ENCODE peak calls at places on chromosome 13, in five cellular contexts. V is MM.1S, W is HepG2, C is breast epithelium, Y is esophagus muscularis mucosa. I is an unnamed sample.

GRCh38 chr13:113897966-113898365 is 34.1 kb upstream of the GAS6 start:
- DNase-seq in C (no peak), W (no peak), V (no peak), Y (peak), I (no peak)

GRCh38 chr13:70623260-70623659 is 515.0 kb upstream of the KLHL1 start:
- DNase-seq in Y (no peak), C (no peak), W (no peak), V (no peak), I (no peak)

GRCh38 chr13:32734511-32734910 is 148.3 kb downstream of the PDS5B start:
- DNase-seq in Y (no peak), V (no peak), C (no peak), W (no peak), I (no peak)

GRCh38 chr13:50170447-50171037 is 155.3 kb downstream of the KCNRG start:
- DNase-seq in W (no peak), Y (no peak), C (no peak), V (no peak), I (no peak)

GRCh38 chr13:99892189-99892588 is 79.4 kb downstream of the ZIC5 start:
- DNase-seq in Y (no peak), W (no peak), V (no peak), C (no peak), I (no peak)

GRCh38 chr13:79997244-79997643 is 343.7 kb downstream of the SPRY2 start:
- DNase-seq in W (no peak), V (no peak), Y (no peak), C (no peak), I (no peak)

GRCh38 chr13:105735269-105735668 is 800.2 kb downstream of the EFNB2 start:
- DNase-seq in V (peak), C (no peak), Y (no peak), W (no peak), I (no peak)

GRCh38 chr13:95275322-95276118 is 25.7 kb downstream of the ABCC4 start:
- DNase-seq in C (no peak), Y (no peak), W (peak), V (no peak), I (no peak)

GRCh38 chr13:95569966-95570365 is 17.4 kb downstream of the CLDN10 start:
- DNase-seq in V (no peak), W (no peak), C (no peak), Y (no peak), I (no peak)

GRCh38 chr13:30934381-30934780 is 1.9 kb downstream of the TEX26 start:
- DNase-seq in V (no peak), C (no peak), Y (peak), W (peak), I (no peak)

GRCh38 chr13:26221399-26221720 is 754 bp downstream of the RNF6 start:
- DNase-seq in Y (no peak), V (no peak), W (no peak), C (no peak), I (no peak)

GRCh38 chr13:66994097-66994496 is 236.0 kb downstream of the PCDH9 start:
- DNase-seq in V (peak), Y (no peak), W (peak), C (peak), I (peak)

GRCh38 chr13:78589206-78589605 is 14.1 kb downstream of the POU4F1 start:
- DNase-seq in V (peak), W (peak), Y (no peak), C (no peak), I (no peak)

GRCh38 chr13:66543780-66544179 is 686.4 kb downstream of the PCDH9 start:
- DNase-seq in W (no peak), C (no peak), V (no peak), Y (no peak), I (no peak)

GRCh38 chr13:97004096-97004876 is 10.0 kb upstream of the OXGR1 start:
- DNase-seq in Y (no peak), V (no peak), W (peak), C (no peak), I (no peak)

GRCh38 chr13:77521194-77521593 is 14.3 kb upstream of the SCEL start:
- DNase-seq in C (no peak), Y (peak), V (no peak), W (no peak), I (no peak)

GRCh38 chr13:62524498-62524897 is 1108.8 kb upstream of the PCDH20 start:
- DNase-seq in Y (no peak), V (no peak), W (no peak), C (no peak), I (no peak)

GRCh38 chr13:50511877-50512332 is 331.6 kb downstream of the DLEU7 start:
- DNase-seq in V (peak), Y (no peak), C (no peak), W (peak), I (peak)

GRCh38 chr13:25352230-25352629 is 19.5 kb upstream of the ATP8A2 start:
- DNase-seq in Y (no peak), V (peak), C (no peak), W (no peak), I (no peak)

GRCh38 chr13:107516517-107516916 is 698.8 kb downstream of the LIG4 start:
- DNase-seq in Y (no peak), W (no peak), C (no peak), V (no peak), I (no peak)

GRCh38 chr13:24680258-24680920 is at the start of gene ATP12A:
- DNase-seq in C (no peak), Y (no peak), W (no peak), V (peak), I (no peak)

GRCh38 chr13:97588993-97589392 is 155.0 kb downstream of the RAP2A start:
- DNase-seq in C (no peak), V (no peak), W (no peak), Y (no peak), I (no peak)

GRCh38 chr13:61414686-61415664 is 674 bp downstream of the PCDH20 start:
- DNase-seq in W (peak), C (peak), V (no peak), Y (no peak), I (no peak)

GRCh38 chr13:41978007-41978406 is 17.1 kb upstream of the VWA8 start:
- DNase-seq in Y (no peak), C (no peak), V (peak), W (no peak), I (no peak)

GRCh38 chr13:26538363-26539317 is 18.8 kb upstream of the WASF3 start:
- DNase-seq in Y (no peak), V (no peak), C (no peak), W (no peak), I (no peak)

GRCh38 chr13:43191561-43191960 is 168.2 kb downstream of the DNAJC15 start:
- DNase-seq in Y (no peak), W (no peak), C (no peak), V (no peak), I (no peak)

GRCh38 chr13:41054212-41054877 is 7.0 kb upstream of the WBP4 start:
- DNase-seq in W (peak), Y (no peak), C (no peak), V (peak), I (no peak)

DNA sequence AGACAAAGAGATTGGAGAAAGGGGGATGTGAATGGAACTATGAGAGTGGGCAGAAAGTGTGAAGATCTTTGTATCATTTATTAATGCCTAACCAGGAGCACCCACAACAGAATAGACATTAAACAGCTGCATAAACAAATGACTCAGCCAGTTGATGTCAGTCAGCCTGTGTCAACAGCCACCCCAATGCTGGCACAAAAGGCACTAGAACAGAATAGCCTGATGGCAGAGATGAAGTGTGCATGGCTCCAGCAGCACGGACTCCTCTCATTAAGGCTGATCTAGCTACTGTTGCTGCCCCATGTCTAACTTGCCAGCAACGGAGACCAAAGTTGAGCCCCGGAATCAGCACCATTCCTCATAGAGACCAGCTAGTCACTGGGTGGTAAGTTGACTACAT is 7.8 kb downstream of the CPB2 start:
- DNase-seq in Y (no peak), W (no peak), V (no peak), C (no peak), I (no peak)
- TF ChIP-seq CTCF in Y (no peak), W (no peak), V (no peak), C (no peak), I (no peak)

GRCh38 chr13:59358014-59358413 is 805.7 kb downstream of the DIAPH3 start:
- DNase-seq in Y (no peak), C (no peak), V (no peak), W (no peak), I (no peak)

GRCh38 chr13:59360108-59360507 is 803.6 kb downstream of the DIAPH3 start:
- DNase-seq in C (no peak), W (no peak), V (no peak), Y (no peak), I (no peak)

GRCh38 chr13:59352600-59352999 is 811.1 kb downstream of the DIAPH3 start:
- DNase-seq in C (no peak), Y (no peak), V (no peak), W (peak), I (no peak)

GRCh38 chr13:59354665-59355064 is 809.1 kb downstream of the DIAPH3 start:
- DNase-seq in Y (no peak), W (no peak), C (no peak), V (no peak), I (no peak)

GRCh38 chr13:59356607-59357006 is 807.1 kb downstream of the DIAPH3 start:
- DNase-seq in Y (no peak), C (no peak), V (no peak), W (no peak), I (no peak)
- H3K4me3 ChIP-seq in Y (no peak), C (no peak), V (no peak), W (no peak), I (no peak)

GRCh38 chr13:73417012-73417615 is 358.3 kb downstream of the KLF5 start:
- DNase-seq in W (peak), C (no peak), V (no peak), Y (no peak), I (no peak)
- TF ChIP-seq CTCF in W (peak), C (no peak), V (no peak), Y (no peak), I (peak)

GRCh38 chr13:40048551-40048950 is 393.1 kb downstream of the COG6 start:
- DNase-seq in C (no peak), Y (no peak), W (no peak), V (no peak), I (no peak)
- H3K4me3 ChIP-seq in C (no peak), Y (no peak), W (no peak), V (no peak), I (no peak)

GRCh38 chr13:27783111-27783510 is 9.2 kb upstream of the GSX1 start:
- DNase-seq in C (no peak), W (peak), V (no peak), Y (no peak), I (no peak)
- TF ChIP-seq CTCF in C (no peak), W (peak), V (no peak), Y (peak), I (peak)

DNA sequence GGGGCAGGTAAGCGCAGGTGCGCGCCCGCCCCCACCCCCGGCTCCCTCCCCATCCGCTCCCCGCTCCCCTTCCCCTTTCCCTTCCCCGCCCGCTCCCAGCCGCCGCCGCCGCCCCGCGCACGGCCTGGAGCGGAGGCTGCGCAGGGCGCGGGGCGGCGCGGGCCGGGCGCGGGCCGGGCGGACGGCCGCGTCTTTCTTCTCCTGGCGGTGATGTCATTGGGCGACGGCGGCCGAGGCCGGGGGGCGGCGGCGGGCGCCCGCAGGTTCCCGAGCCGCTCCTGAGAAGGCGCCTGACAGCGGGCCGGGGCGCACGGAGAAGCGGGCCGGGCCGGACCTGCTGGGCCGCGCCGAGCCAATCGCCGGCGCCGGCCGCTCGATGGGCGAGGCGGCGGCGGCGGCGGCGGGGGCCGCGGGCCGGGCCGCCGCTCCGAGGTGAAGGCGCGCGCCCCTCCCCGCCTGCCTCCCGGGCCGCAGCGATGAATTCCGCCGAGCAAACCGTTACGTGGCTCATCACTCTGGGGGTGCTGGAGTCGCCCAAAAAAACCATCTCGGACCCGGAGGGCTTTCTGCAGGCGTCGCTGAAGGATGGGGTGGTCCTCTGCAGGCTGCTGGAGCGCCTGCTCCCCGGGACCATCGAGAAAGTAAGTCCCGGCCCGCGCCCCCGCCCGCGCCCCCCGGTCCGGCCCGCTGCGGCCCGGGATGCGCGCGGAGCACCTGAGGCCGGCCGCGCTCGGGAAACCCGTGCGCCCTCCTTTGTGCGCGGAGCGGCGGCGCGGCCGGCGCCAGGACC is at the start of gene ARHGEF7:
- DNase-seq in C (no peak), V (no peak), W (no peak), Y (peak), I (no peak)
- H3K4me3 ChIP-seq in C (peak), V (peak), W (peak), Y (peak), I (peak)

I was measured in GM12864.